ENCODE peak calls at places on chromosome 6, in ten cellular contexts. X is tibial nerve, G is pancreas, L is fibroblast of the aortic adventitia, S is K562, R is psoas muscle, F is GM06990, N is fibroblast of villous mesenchyme, D is astrocyte of the cerebellum, V is cardiac fibroblast. T is an unnamed sample.

GRCh38 chr6:79307321-79308036 is 73.0 kb upstream of the HMGN3 start:
- DNase-seq in R (no peak), X (no peak), F (no peak), N (no peak), L (peak), D (no peak), V (peak), S (no peak), G (no peak), T (no peak)

GRCh38 chr6:31792741-31793140 is 2.8 kb downstream of the VARS1 start:
- DNase-seq in D (no peak), L (no peak), X (no peak), V (peak), N (peak), R (no peak), F (no peak), S (peak), G (no peak), T (peak)

GRCh38 chr6:53671111-53671510 is 5.6 kb upstream of the KLHL31 start:
- DNase-seq in X (no peak), R (no peak), G (no peak), L (no peak), D (no peak), S (no peak), N (no peak), V (no peak), F (no peak), T (no peak)

GRCh38 chr6:132669690-132670291 is 10.8 kb upstream of the TAAR1 start:
- DNase-seq in X (no peak), D (peak), G (no peak), V (peak), L (peak), S (no peak), N (peak), F (peak), R (no peak), T (no peak)

GRCh38 chr6:30557683-30557981 is 537 bp downstream of the PRR3 start:
- DNase-seq in D (no peak), F (no peak), S (no peak), X (no peak), G (no peak), N (no peak), L (no peak), V (no peak), R (no peak), T (no peak)

GRCh38 chr6:34964564-34964963 is 75.5 kb downstream of the ANKS1A start:
- DNase-seq in S (no peak), F (no peak), X (peak), V (peak), L (peak), N (no peak), D (peak), R (no peak), G (no peak), T (no peak)

GRCh38 chr6:20241102-20241501 is 28.8 kb upstream of the MBOAT1 start:
- DNase-seq in D (no peak), R (no peak), X (no peak), S (no peak), G (no peak), V (no peak), N (no peak), F (no peak), L (no peak), T (no peak)

GRCh38 chr6:169587992-169588391 is 113.8 kb downstream of the WDR27 start:
- DNase-seq in L (no peak), X (no peak), G (no peak), R (no peak), F (no peak), D (no peak), S (no peak), N (peak), V (no peak), T (no peak)

GRCh38 chr6:57021086-57021720 is 25.3 kb upstream of the KIAA1586 start:
- DNase-seq in R (no peak), S (peak), F (peak), D (peak), X (no peak), G (no peak), L (peak), V (peak), N (peak), T (peak)

GRCh38 chr6:41940759-41941279 is 789 bp downstream of the CCND3 start:
- DNase-seq in L (no peak), V (peak), S (no peak), X (no peak), F (peak), D (no peak), R (peak), G (peak), N (peak), T (peak)

GRCh38 chr6:140602843-140603242 is 1228.4 kb upstream of the CITED2 start:
- DNase-seq in X (no peak), R (no peak), D (no peak), F (no peak), N (no peak), L (no peak), G (no peak), V (no peak), S (no peak), T (no peak)

GRCh38 chr6:4017058-4017457 is 61.9 kb downstream of the FAM217A start:
- DNase-seq in R (no peak), L (no peak), S (no peak), G (no peak), F (no peak), V (no peak), N (no peak), D (no peak), X (no peak), T (no peak)

GRCh38 chr6:93389192-93389591 is 30.2 kb downstream of the EPHA7 start:
- DNase-seq in D (no peak), X (no peak), V (no peak), F (no peak), N (no peak), L (no peak), G (no peak), S (no peak), R (no peak), T (no peak)

GRCh38 chr6:55941713-55942112 is 66.3 kb upstream of the BMP5 start:
- DNase-seq in L (peak), F (no peak), S (no peak), V (peak), X (no peak), D (no peak), G (no peak), N (peak), R (no peak), T (no peak)
- TF ChIP-seq CTCF in L (peak), F (no peak), S (no peak), V (no peak), X (no peak), D (peak), G (no peak), N (peak), R (no peak), T (no peak)

GRCh38 chr6:129657433-129657832 is 52.5 kb downstream of the ARHGAP18 start:
- DNase-seq in G (no peak), D (no peak), V (no peak), S (no peak), R (no peak), X (no peak), L (no peak), N (no peak), F (no peak), T (no peak)

GRCh38 chr6:129659590-129660345 is 50.2 kb downstream of the ARHGAP18 start:
- DNase-seq in F (no peak), L (no peak), N (peak), S (peak), R (no peak), X (no peak), D (no peak), G (no peak), V (peak), T (no peak)

GRCh38 chr6:129660346-129660676 is 49.7 kb downstream of the ARHGAP18 start:
- DNase-seq in D (no peak), G (no peak), R (no peak), F (no peak), N (no peak), S (no peak), L (no peak), X (no peak), V (no peak), T (no peak)

GRCh38 chr6:129661478-129662405 is 48.2 kb downstream of the ARHGAP18 start:
- DNase-seq in X (no peak), D (no peak), L (no peak), N (no peak), G (no peak), R (no peak), V (no peak), F (peak), S (no peak), T (no peak)

GRCh38 chr6:129659167-129659566 is 50.8 kb downstream of the ARHGAP18 start:
- DNase-seq in X (no peak), N (no peak), V (no peak), L (no peak), G (no peak), R (no peak), D (no peak), S (no peak), F (no peak), T (no peak)
- TF ChIP-seq CTCF in X (no peak), N (no peak), V (no peak), L (no peak), G (no peak), R (no peak), D (no peak), S (no peak), F (no peak), T (no peak)

DNA sequence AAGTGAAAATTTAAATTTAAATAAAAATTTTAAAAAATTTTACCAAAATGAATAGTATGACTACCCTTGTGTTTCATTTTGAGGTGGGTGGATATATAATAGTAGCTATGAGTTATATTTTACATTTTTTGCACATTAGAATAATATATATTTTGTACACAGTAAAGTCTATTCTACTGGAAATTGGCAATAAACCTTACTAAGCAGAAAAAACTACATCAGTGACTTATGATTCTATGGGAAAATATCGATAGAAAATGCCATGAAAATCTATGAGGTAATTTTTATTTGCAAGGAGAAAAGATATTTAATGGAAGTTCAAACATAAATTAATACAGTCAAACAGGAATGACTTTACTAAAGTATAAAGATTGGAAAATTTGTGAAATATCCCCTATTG is 2.8 kb upstream of the TSPYL4 start:
- DNase-seq in X (no peak), N (no peak), S (no peak), R (no peak), V (no peak), G (no peak), D (no peak), L (no peak), F (no peak), T (no peak)
- TF ChIP-seq CTCF in X (no peak), N (no peak), S (no peak), R (no peak), V (no peak), G (no peak), D (no peak), L (no peak), F (no peak), T (no peak)

DNA sequence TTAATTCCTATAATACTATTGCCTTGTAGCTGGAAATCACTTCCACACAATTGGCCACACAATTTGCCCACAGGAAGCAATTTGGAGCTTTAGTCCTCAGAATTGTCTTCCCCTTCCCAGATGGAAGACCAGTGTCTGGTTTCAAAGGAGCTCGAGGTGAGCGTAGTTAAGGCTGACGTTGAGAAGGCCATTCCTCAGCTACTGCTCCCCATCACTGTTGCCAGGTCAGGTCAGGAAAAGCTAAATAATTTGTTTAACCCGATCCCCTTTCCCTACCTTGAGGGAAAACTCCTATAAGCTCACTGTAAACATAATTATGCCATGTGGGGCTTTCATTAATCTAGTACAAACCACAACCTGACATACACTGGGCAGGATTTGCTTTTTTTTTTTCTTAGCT is 242.8 kb downstream of the CLIC5 start:
- DNase-seq in X (no peak), L (no peak), S (no peak), V (no peak), F (no peak), D (no peak), N (no peak), G (no peak), R (no peak), T (no peak)
- TF ChIP-seq CTCF in X (no peak), L (no peak), S (no peak), V (no peak), F (no peak), D (no peak), N (no peak), G (no peak), R (no peak), T (no peak)

DNA sequence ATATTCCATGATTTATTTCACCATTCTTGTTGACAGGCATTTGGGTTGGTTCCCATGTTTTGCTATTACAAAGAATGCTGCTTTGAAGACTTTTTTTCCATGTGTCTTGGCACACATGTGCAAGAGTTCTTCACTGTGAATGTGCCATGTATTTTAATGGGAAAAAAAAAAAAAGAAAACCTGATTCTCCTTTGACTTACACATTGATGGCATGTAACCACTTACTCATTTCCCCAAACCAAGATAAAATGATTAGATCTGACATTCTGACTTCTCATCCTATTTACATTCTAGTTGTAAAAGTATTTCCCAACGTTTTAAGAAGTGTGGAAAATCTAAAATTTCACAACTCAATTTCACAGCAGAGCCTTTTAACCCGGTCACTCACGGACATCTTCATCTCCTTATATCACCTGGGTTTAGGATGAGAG is 4.4 kb downstream of the CAP2 start:
- DNase-seq in X (no peak), S (no peak), R (no peak), V (peak), D (peak), G (no peak), F (no peak), L (peak), N (peak), T (no peak)
- TF ChIP-seq CTCF in X (no peak), S (no peak), R (no peak), V (no peak), D (no peak), G (no peak), F (no peak), L (no peak), N (no peak), T (no peak)

GRCh38 chr6:84688187-84688878 is 76.1 kb downstream of the TBX18 start:
- DNase-seq in S (no peak), F (no peak), L (peak), G (no peak), N (no peak), R (no peak), V (no peak), D (peak), X (no peak), T (no peak)

GRCh38 chr6:84687487-84687886 is 76.9 kb downstream of the TBX18 start:
- DNase-seq in N (no peak), L (peak), V (no peak), R (no peak), X (no peak), F (no peak), S (no peak), D (no peak), G (no peak), T (no peak)

GRCh38 chr6:84696181-84696580 is 68.2 kb downstream of the TBX18 start:
- DNase-seq in X (no peak), R (no peak), D (peak), L (peak), V (no peak), N (no peak), G (no peak), F (no peak), S (no peak), T (no peak)

DNA sequence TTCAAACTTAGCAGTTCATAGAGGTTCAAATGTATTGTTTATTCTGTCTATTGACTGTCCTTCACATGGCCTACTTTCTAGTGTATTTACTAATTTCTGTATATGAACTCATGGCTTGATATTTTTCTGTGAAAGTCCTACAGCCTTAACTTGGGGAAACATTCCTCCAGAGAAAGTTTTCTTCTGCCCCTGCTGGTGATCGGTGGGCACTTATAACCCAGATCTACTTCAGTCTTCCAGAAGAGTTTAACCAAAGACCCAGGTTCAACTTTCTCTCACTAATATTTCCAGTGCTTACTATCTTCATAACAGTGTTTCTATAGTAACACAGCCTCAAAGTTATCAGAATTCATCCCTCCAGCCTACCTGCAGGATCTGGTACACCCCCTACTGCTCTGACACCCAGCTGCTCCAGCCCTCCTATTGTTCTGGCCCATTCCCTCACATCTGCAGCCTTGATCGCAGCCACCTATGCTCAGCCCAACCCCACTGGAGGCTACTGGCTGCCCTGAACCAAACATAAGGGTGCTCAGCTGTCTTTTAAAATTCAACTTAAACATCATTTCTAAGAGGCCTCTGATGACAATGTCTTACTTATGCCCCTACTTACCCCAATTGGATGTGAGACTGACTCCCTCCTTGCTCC is 72.3 kb downstream of the TBX18 start:
- DNase-seq in L (no peak), X (no peak), D (no peak), G (no peak), N (no peak), R (no peak), V (no peak), S (no peak), F (no peak), T (no peak)
- TF ChIP-seq CTCF in L (no peak), X (no peak), D (no peak), G (no peak), N (peak), R (no peak), V (no peak), S (no peak), F (no peak), T (no peak)

DNA sequence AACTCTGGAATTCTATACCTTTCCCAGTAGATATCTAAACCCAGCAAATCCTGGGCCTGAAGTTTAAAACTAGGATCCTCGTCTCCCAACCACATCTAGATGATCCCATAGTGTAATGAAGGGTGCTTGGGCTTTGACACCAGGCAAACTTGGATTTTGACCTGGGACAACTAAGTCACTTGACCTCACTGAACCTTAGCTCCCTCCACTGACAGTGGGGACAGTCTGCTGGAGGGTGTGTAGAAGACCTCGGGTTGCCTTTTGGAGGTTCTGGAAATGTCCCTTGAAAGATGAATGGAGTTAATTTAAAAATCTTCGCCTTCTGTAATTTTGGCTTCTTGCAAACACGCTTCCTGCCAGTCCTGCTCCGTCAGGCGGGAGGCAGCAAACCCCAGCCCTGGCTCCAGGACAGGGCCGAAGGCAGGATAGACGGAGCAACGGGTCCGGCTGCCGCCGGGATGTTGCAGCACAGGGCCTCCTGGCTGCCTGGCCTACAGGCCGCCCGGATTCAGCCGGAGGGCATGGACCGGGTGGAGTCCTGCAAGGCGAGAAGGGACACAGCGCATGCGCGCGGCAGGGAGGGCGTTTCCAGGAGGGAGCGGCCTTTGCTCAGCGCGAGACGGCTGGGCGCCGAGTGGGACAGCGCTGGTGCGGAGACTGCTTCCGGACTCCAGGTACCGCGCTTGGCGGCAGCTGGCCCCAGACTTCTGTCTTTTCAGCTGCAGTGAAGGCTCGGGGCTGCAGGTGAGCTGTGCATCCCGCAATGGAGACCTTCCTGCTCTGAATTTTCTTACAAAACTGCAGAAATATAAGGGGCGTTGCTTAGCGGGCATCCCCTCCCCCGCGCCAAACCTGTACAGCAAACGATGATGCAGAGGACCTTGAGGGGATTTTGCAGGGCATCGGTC is at the start of gene TMEM14A:
- DNase-seq in D (peak), S (peak), N (peak), G (peak), R (peak), L (peak), V (peak), F (peak), X (peak), T (peak)
- TF ChIP-seq CTCF in D (peak), S (no peak), N (peak), G (no peak), R (no peak), L (peak), V (no peak), F (no peak), X (no peak), T (no peak)

GRCh38 chr6:139051396-139052070 is 23.0 kb downstream of the ABRACL start:
- DNase-seq in R (no peak), S (no peak), G (no peak), V (no peak), F (no peak), L (peak), D (no peak), N (no peak), X (no peak), T (no peak)

GRCh38 chr6:139047677-139048076 is 19.1 kb downstream of the ABRACL start:
- DNase-seq in S (no peak), R (no peak), F (no peak), X (no peak), G (no peak), V (no peak), D (no peak), N (no peak), L (no peak), T (no peak)

GRCh38 chr6:139054001-139054400 is 25.5 kb downstream of the ABRACL start:
- DNase-seq in V (no peak), R (no peak), S (no peak), X (no peak), G (no peak), L (no peak), F (no peak), N (no peak), D (no peak), T (no peak)

DNA sequence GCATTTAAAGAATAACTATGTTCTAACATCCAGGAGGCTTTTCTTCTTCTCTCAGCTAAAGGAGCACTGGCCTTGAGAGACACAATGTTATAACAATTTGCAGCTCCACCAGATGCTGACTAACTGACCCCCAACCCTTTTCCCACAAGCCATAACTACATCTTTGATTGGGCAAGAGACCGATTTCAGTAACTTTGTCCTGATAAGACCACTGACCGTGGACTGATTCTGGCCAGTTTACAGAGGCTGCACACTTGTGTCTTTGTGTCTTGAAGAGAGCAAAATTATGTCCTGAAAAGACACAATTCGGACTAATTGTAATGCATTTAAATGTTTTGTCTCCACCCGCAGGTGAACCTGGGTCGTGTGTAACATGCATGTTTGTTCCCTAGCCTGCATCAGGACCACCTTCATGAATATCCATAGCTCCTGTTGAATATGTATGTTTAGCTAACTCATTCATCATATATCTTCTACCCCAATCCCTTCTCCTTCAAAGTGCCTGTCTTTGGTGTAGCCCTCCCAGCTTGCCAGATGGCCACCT is 22.3 kb downstream of the ABRACL start:
- DNase-seq in G (no peak), L (no peak), D (no peak), F (no peak), R (no peak), X (no peak), V (no peak), S (no peak), N (no peak), T (no peak)
- TF ChIP-seq CTCF in G (no peak), L (no peak), D (no peak), F (no peak), R (no peak), X (no peak), V (no peak), S (no peak), N (no peak), T (no peak)